ENCODE peak calls at places on chromosomes 6 and 20, in nine cellular contexts. One of them, this sample, is unnamed.

GRCh38 chr6:61842005-61842404 is 444.0 kb downstream of the KHDRBS2 start:
- DNase-seq in ACHN: no peak
- DNase-seq in stimulated activated CD4-positive, alpha-beta T cell treated with anti-CD3 and anti-CD28 coated beads, Interleukin-1b, Interleukin-23, amount 100 ng/mL, for 24 hours: no peak
- DNase-seq in cardiac fibroblast: no peak
- DNase-seq in activated T-cell treated with anti-CD3 and anti-CD28 coated beads, Interleukin-2, amount 50 U/mL, for 72 hours: no peak
- DNase-seq in osteoblast: no peak
- DNase-seq in anterior cingulate cortex: no peak
- DNase-seq in smooth muscle cell of the brain vasculature: no peak
- DNase-seq in COR-L47: no peak
- DNase-seq in this sample: no peak

GRCh38 chr6:160124605-160125004 is 3.0 kb downstream of the SLC22A1 start:
- DNase-seq in smooth muscle cell of the brain vasculature: no peak
- DNase-seq in cardiac fibroblast: no peak
- DNase-seq in ACHN: no peak
- DNase-seq in stimulated activated CD4-positive, alpha-beta T cell treated with anti-CD3 and anti-CD28 coated beads, Interleukin-1b, Interleukin-23, amount 100 ng/mL, for 24 hours: no peak
- DNase-seq in COR-L47: no peak
- DNase-seq in anterior cingulate cortex: no peak
- DNase-seq in activated T-cell treated with anti-CD3 and anti-CD28 coated beads, Interleukin-2, amount 50 U/mL, for 72 hours: no peak
- DNase-seq in osteoblast: no peak
- DNase-seq in this sample: no peak

GRCh38 chr6:109834595-109835437 is 143.3 kb upstream of the GPR6 start:
- DNase-seq in COR-L47: no peak
- DNase-seq in activated T-cell treated with anti-CD3 and anti-CD28 coated beads, Interleukin-2, amount 50 U/mL, for 72 hours: no peak
- DNase-seq in smooth muscle cell of the brain vasculature: no peak
- DNase-seq in ACHN: no peak
- DNase-seq in anterior cingulate cortex: no peak
- DNase-seq in stimulated activated CD4-positive, alpha-beta T cell treated with anti-CD3 and anti-CD28 coated beads, Interleukin-1b, Interleukin-23, amount 100 ng/mL, for 24 hours: no peak
- DNase-seq in osteoblast: no peak
- DNase-seq in cardiac fibroblast: no peak
- DNase-seq in this sample: no peak

GRCh38 chr6:32153252-32153834 is 598 bp upstream of the PPT2 start:
- DNase-seq in ACHN: peak; percentile 71
- DNase-seq in activated T-cell treated with anti-CD3 and anti-CD28 coated beads, Interleukin-2, amount 50 U/mL, for 72 hours: no peak
- DNase-seq in osteoblast: peak; percentile 76
- DNase-seq in anterior cingulate cortex: peak; percentile 44
- DNase-seq in COR-L47: no peak
- DNase-seq in stimulated activated CD4-positive, alpha-beta T cell treated with anti-CD3 and anti-CD28 coated beads, Interleukin-1b, Interleukin-23, amount 100 ng/mL, for 24 hours: no peak
- DNase-seq in cardiac fibroblast: no peak
- DNase-seq in smooth muscle cell of the brain vasculature: no peak
- DNase-seq in this sample: no peak

GRCh38 chr6:32244946-32245398 is 21.1 kb upstream of the NOTCH4 start:
- DNase-seq in activated T-cell treated with anti-CD3 and anti-CD28 coated beads, Interleukin-2, amount 50 U/mL, for 72 hours: peak; percentile 75
- DNase-seq in cardiac fibroblast: peak; percentile 81
- DNase-seq in stimulated activated CD4-positive, alpha-beta T cell treated with anti-CD3 and anti-CD28 coated beads, Interleukin-1b, Interleukin-23, amount 100 ng/mL, for 24 hours: peak; percentile 39
- DNase-seq in osteoblast: peak; percentile 96
- DNase-seq in anterior cingulate cortex: peak; percentile 84
- DNase-seq in smooth muscle cell of the brain vasculature: peak; percentile 39
- DNase-seq in ACHN: peak; percentile 62
- DNase-seq in COR-L47: peak; percentile 31
- DNase-seq in this sample: peak; percentile 62

GRCh38 chr6:47242483-47243386 is 67.0 kb downstream of the TNFRSF21 start:
- DNase-seq in osteoblast: peak; percentile 89
- DNase-seq in COR-L47: peak; percentile 57
- DNase-seq in stimulated activated CD4-positive, alpha-beta T cell treated with anti-CD3 and anti-CD28 coated beads, Interleukin-1b, Interleukin-23, amount 100 ng/mL, for 24 hours: peak; percentile 1
- DNase-seq in activated T-cell treated with anti-CD3 and anti-CD28 coated beads, Interleukin-2, amount 50 U/mL, for 72 hours: peak; percentile 67
- DNase-seq in anterior cingulate cortex: peak; percentile 44
- DNase-seq in ACHN: peak; percentile 82
- DNase-seq in cardiac fibroblast: peak; percentile 97
- DNase-seq in smooth muscle cell of the brain vasculature: peak; percentile 23
- DNase-seq in this sample: peak; percentile 9

GRCh38 chr20:24462461-24463010 is 6.9 kb upstream of the SYNDIG1 start:
- DNase-seq in smooth muscle cell of the brain vasculature: no peak
- DNase-seq in ACHN: no peak
- DNase-seq in anterior cingulate cortex: peak; percentile 31
- DNase-seq in stimulated activated CD4-positive, alpha-beta T cell treated with anti-CD3 and anti-CD28 coated beads, Interleukin-1b, Interleukin-23, amount 100 ng/mL, for 24 hours: no peak
- DNase-seq in activated T-cell treated with anti-CD3 and anti-CD28 coated beads, Interleukin-2, amount 50 U/mL, for 72 hours: no peak
- DNase-seq in COR-L47: no peak
- DNase-seq in cardiac fibroblast: no peak
- DNase-seq in osteoblast: no peak
- DNase-seq in this sample: no peak

GRCh38 chr20:57205625-57206219 is 60.7 kb downstream of the BMP7 start:
- DNase-seq in stimulated activated CD4-positive, alpha-beta T cell treated with anti-CD3 and anti-CD28 coated beads, Interleukin-1b, Interleukin-23, amount 100 ng/mL, for 24 hours: no peak
- DNase-seq in cardiac fibroblast: peak; percentile 10
- DNase-seq in ACHN: peak; percentile 51
- DNase-seq in osteoblast: peak; percentile 59
- DNase-seq in COR-L47: no peak
- DNase-seq in anterior cingulate cortex: no peak
- DNase-seq in activated T-cell treated with anti-CD3 and anti-CD28 coated beads, Interleukin-2, amount 50 U/mL, for 72 hours: no peak
- DNase-seq in smooth muscle cell of the brain vasculature: no peak
- DNase-seq in this sample: no peak

GRCh38 chr20:45470939-45471338 is 1.4 kb downstream of the WFDC2 start:
- DNase-seq in COR-L47: no peak
- DNase-seq in smooth muscle cell of the brain vasculature: no peak
- DNase-seq in cardiac fibroblast: peak; percentile 13
- DNase-seq in osteoblast: no peak
- DNase-seq in activated T-cell treated with anti-CD3 and anti-CD28 coated beads, Interleukin-2, amount 50 U/mL, for 72 hours: no peak
- DNase-seq in ACHN: peak; percentile 17
- DNase-seq in anterior cingulate cortex: no peak
- DNase-seq in stimulated activated CD4-positive, alpha-beta T cell treated with anti-CD3 and anti-CD28 coated beads, Interleukin-1b, Interleukin-23, amount 100 ng/mL, for 24 hours: no peak
- DNase-seq in this sample: no peak

GRCh38 chr20:37564388-37565133 is 36.9 kb upstream of the BLCAP start:
- DNase-seq in COR-L47: peak; percentile 26
- DNase-seq in anterior cingulate cortex: peak; percentile 25
- DNase-seq in ACHN: peak; percentile 32
- DNase-seq in smooth muscle cell of the brain vasculature: no peak
- DNase-seq in osteoblast: peak; percentile 93
- DNase-seq in activated T-cell treated with anti-CD3 and anti-CD28 coated beads, Interleukin-2, amount 50 U/mL, for 72 hours: peak; percentile 60
- DNase-seq in stimulated activated CD4-positive, alpha-beta T cell treated with anti-CD3 and anti-CD28 coated beads, Interleukin-1b, Interleukin-23, amount 100 ng/mL, for 24 hours: peak; percentile 20
- DNase-seq in cardiac fibroblast: peak; percentile 26
- DNase-seq in this sample: peak; percentile 43

GRCh38 chr20:840858-841567 is 7.5 kb downstream of the FAM110A start:
- DNase-seq in stimulated activated CD4-positive, alpha-beta T cell treated with anti-CD3 and anti-CD28 coated beads, Interleukin-1b, Interleukin-23, amount 100 ng/mL, for 24 hours: no peak
- DNase-seq in activated T-cell treated with anti-CD3 and anti-CD28 coated beads, Interleukin-2, amount 50 U/mL, for 72 hours: peak; percentile 60
- DNase-seq in cardiac fibroblast: no peak
- DNase-seq in osteoblast: no peak
- DNase-seq in ACHN: no peak
- DNase-seq in COR-L47: no peak
- DNase-seq in anterior cingulate cortex: no peak
- DNase-seq in smooth muscle cell of the brain vasculature: no peak
- DNase-seq in this sample: no peak

GRCh38 chr6:14023855-14024254 is 93.7 kb upstream of the CD83 start:
- DNase-seq in stimulated activated CD4-positive, alpha-beta T cell treated with anti-CD3 and anti-CD28 coated beads, Interleukin-1b, Interleukin-23, amount 100 ng/mL, for 24 hours: no peak
- DNase-seq in COR-L47: peak; percentile 31
- DNase-seq in anterior cingulate cortex: no peak
- DNase-seq in smooth muscle cell of the brain vasculature: no peak
- DNase-seq in cardiac fibroblast: no peak
- DNase-seq in ACHN: no peak
- DNase-seq in osteoblast: no peak
- DNase-seq in activated T-cell treated with anti-CD3 and anti-CD28 coated beads, Interleukin-2, amount 50 U/mL, for 72 hours: no peak
- DNase-seq in this sample: no peak

GRCh38 chr20:3804254-3804751 is 8.2 kb downstream of the CDC25B start:
- DNase-seq in COR-L47: no peak
- DNase-seq in smooth muscle cell of the brain vasculature: no peak
- DNase-seq in anterior cingulate cortex: no peak
- DNase-seq in activated T-cell treated with anti-CD3 and anti-CD28 coated beads, Interleukin-2, amount 50 U/mL, for 72 hours: no peak
- DNase-seq in cardiac fibroblast: no peak
- DNase-seq in osteoblast: no peak
- DNase-seq in stimulated activated CD4-positive, alpha-beta T cell treated with anti-CD3 and anti-CD28 coated beads, Interleukin-1b, Interleukin-23, amount 100 ng/mL, for 24 hours: no peak
- DNase-seq in ACHN: no peak
- DNase-seq in this sample: no peak

GRCh38 chr6:11223296-11223695 is 9.2 kb downstream of the NEDD9 start:
- DNase-seq in anterior cingulate cortex: no peak
- DNase-seq in stimulated activated CD4-positive, alpha-beta T cell treated with anti-CD3 and anti-CD28 coated beads, Interleukin-1b, Interleukin-23, amount 100 ng/mL, for 24 hours: no peak
- DNase-seq in osteoblast: no peak
- DNase-seq in COR-L47: no peak
- DNase-seq in ACHN: no peak
- DNase-seq in activated T-cell treated with anti-CD3 and anti-CD28 coated beads, Interleukin-2, amount 50 U/mL, for 72 hours: no peak
- DNase-seq in smooth muscle cell of the brain vasculature: no peak
- DNase-seq in cardiac fibroblast: no peak
- DNase-seq in this sample: no peak

GRCh38 chr20:18683839-18684238 is 96.0 kb downstream of the DTD1 start:
- DNase-seq in smooth muscle cell of the brain vasculature: no peak
- DNase-seq in cardiac fibroblast: no peak
- DNase-seq in COR-L47: no peak
- DNase-seq in stimulated activated CD4-positive, alpha-beta T cell treated with anti-CD3 and anti-CD28 coated beads, Interleukin-1b, Interleukin-23, amount 100 ng/mL, for 24 hours: no peak
- DNase-seq in osteoblast: no peak
- DNase-seq in activated T-cell treated with anti-CD3 and anti-CD28 coated beads, Interleukin-2, amount 50 U/mL, for 72 hours: no peak
- DNase-seq in anterior cingulate cortex: no peak
- DNase-seq in ACHN: no peak
- DNase-seq in this sample: no peak